ENCODE peak calls at places on chromosomes 3 and 15, in six cellular contexts. R, F, U, A, Y and G are unnamed samples.

GRCh38 chr3:75272708-75273107 is 391.4 kb upstream of the FRG2C start:
- DNase-seq in R (no peak), F (no peak), U (no peak), A (peak; percentile 16), Y (no peak), G (no peak)

GRCh38 chr3:109125902-109126301 is 8.0 kb upstream of the MORC1 start:
- DNase-seq in R (no peak), F (no peak), U (no peak), A (peak; percentile 19), Y (no peak), G (no peak)

GRCh38 chr15:64288999-64289398 is 67.0 kb downstream of the CSNK1G1 start:
- DNase-seq in R (no peak), F (no peak), U (no peak), A (no peak), Y (no peak), G (no peak)

GRCh38 chr3:56998081-56998529 is 62.4 kb upstream of the SPATA12 start:
- DNase-seq in R (no peak), F (no peak), U (no peak), A (no peak), Y (no peak), G (no peak)

GRCh38 chr3:73490453-73491311 is 134.1 kb downstream of the PDZRN3 start:
- DNase-seq in R (peak; percentile 76), F (no peak), U (peak; percentile 80), A (no peak), Y (no peak), G (no peak)

GRCh38 chr3:94234177-94234788 is 171.4 kb downstream of the NSUN3 start:
- DNase-seq in R (peak; percentile 14), F (peak; percentile 30), U (no peak), A (peak; percentile 70), Y (peak; percentile 36), G (peak; percentile 23)

GRCh38 chr3:41224120-41224806 is 25.0 kb downstream of the CTNNB1 start:
- DNase-seq in R (no peak), F (no peak), U (no peak), A (peak; percentile 44), Y (no peak), G (no peak)

GRCh38 chr15:39213385-39213840 is 367.5 kb upstream of the THBS1 start:
- DNase-seq in R (peak; percentile 51), F (no peak), U (no peak), A (peak; percentile 83), Y (no peak), G (no peak)

GRCh38 chr15:63374686-63375520 is 6.7 kb downstream of the CA12 start:
- DNase-seq in R (peak; percentile 20), F (no peak), U (peak; percentile 80), A (peak; percentile 53), Y (no peak), G (no peak)

GRCh38 chr3:71813704-71814103 is 28.8 kb upstream of the PROK2 start:
- DNase-seq in R (no peak), F (no peak), U (no peak), A (no peak), Y (no peak), G (no peak)

GRCh38 chr3:37926611-37927010 is 64.0 kb upstream of the VILL start:
- DNase-seq in R (no peak), F (no peak), U (no peak), A (no peak), Y (no peak), G (no peak)

GRCh38 chr15:97052526-97052925 is 722.0 kb downstream of the NR2F2 start:
- DNase-seq in R (no peak), F (no peak), U (no peak), A (no peak), Y (no peak), G (no peak)

GRCh38 chr3:67876261-67876660 is 221.8 kb upstream of the SUCLG2 start:
- DNase-seq in R (no peak), F (no peak), U (no peak), A (no peak), Y (no peak), G (no peak)

GRCh38 chr3:62727576-62727975 is 147.6 kb downstream of the CADPS start:
- DNase-seq in R (no peak), F (no peak), U (no peak), A (no peak), Y (no peak), G (no peak)

GRCh38 chr15:87207945-87208580 is 1048.5 kb downstream of the NTRK3 start:
- DNase-seq in R (no peak), F (no peak), U (no peak), A (peak; percentile 70), Y (no peak), G (no peak)

GRCh38 chr15:48859426-48859825 is 18.5 kb upstream of the EID1 start:
- DNase-seq in R (no peak), F (no peak), U (no peak), A (peak; percentile 52), Y (no peak), G (no peak)

GRCh38 chr3:42683875-42684593 is 1.3 kb upstream of the KLHL40 start:
- DNase-seq in R (no peak), F (no peak), U (no peak), A (peak; percentile 96), Y (peak; percentile 76), G (no peak)

GRCh38 chr15:52787549-52788098 is 2.5 kb downstream of the ONECUT1 start:
- DNase-seq in R (peak; percentile 40), F (no peak), U (no peak), A (no peak), Y (no peak), G (peak; percentile 14)

GRCh38 chr15:33149919-33150318 is 44.6 kb downstream of the FMN1 start:
- DNase-seq in R (no peak), F (no peak), U (no peak), A (peak; percentile 60), Y (no peak), G (no peak)

GRCh38 chr3:38157562-38157961 is 7.8 kb upstream of the OXSR1 start:
- DNase-seq in R (no peak), F (no peak), U (no peak), A (peak; percentile 83), Y (no peak), G (no peak)

GRCh38 chr3:10783360-10784346 is 32.4 kb upstream of the SLC6A11 start:
- DNase-seq in R (peak; percentile 19), F (peak; percentile 57), U (no peak), A (peak; percentile 78), Y (peak; percentile 40), G (no peak)

GRCh38 chr3:105610473-105610872 is 243.8 kb downstream of the ALCAM start:
- DNase-seq in R (peak; percentile 44), F (no peak), U (no peak), A (no peak), Y (no peak), G (no peak)

GRCh38 chr3:159273608-159274007 is 471.8 kb downstream of the MFSD1 start:
- DNase-seq in R (peak; percentile 38), F (peak; percentile 78), U (no peak), A (peak; percentile 68), Y (no peak), G (no peak)

GRCh38 chr3:157360044-157360443 is 76.6 kb upstream of the PTX3 start:
- DNase-seq in R (no peak), F (no peak), U (no peak), A (peak; percentile 94), Y (peak; percentile 68), G (no peak)

GRCh38 chr15:29938701-29939340 is 116.6 kb upstream of the TJP1 start:
- DNase-seq in R (no peak), F (peak; percentile 34), U (no peak), A (peak; percentile 52), Y (no peak), G (no peak)
- TF ChIP-seq CTCF in R (no peak), F (no peak), U (no peak), A (peak; percentile 56), Y (peak; percentile 13), G (no peak)

GRCh38 chr15:31840849-31841476 is 189.4 kb upstream of the CHRNA7 start:
- DNase-seq in R (no peak), F (no peak), U (no peak), A (peak; percentile 75), Y (no peak), G (no peak)

GRCh38 chr15:31839388-31839787 is 190.9 kb upstream of the CHRNA7 start:
- DNase-seq in R (no peak), F (no peak), U (no peak), A (no peak), Y (no peak), G (no peak)

GRCh38 chr15:31845791-31846190 is 184.5 kb upstream of the CHRNA7 start:
- DNase-seq in R (no peak), F (no peak), U (no peak), A (no peak), Y (no peak), G (no peak)

GRCh38 chr15:31842532-31843195 is 187.7 kb upstream of the CHRNA7 start:
- DNase-seq in R (no peak), F (no peak), U (no peak), A (no peak), Y (no peak), G (no peak)

DNA sequence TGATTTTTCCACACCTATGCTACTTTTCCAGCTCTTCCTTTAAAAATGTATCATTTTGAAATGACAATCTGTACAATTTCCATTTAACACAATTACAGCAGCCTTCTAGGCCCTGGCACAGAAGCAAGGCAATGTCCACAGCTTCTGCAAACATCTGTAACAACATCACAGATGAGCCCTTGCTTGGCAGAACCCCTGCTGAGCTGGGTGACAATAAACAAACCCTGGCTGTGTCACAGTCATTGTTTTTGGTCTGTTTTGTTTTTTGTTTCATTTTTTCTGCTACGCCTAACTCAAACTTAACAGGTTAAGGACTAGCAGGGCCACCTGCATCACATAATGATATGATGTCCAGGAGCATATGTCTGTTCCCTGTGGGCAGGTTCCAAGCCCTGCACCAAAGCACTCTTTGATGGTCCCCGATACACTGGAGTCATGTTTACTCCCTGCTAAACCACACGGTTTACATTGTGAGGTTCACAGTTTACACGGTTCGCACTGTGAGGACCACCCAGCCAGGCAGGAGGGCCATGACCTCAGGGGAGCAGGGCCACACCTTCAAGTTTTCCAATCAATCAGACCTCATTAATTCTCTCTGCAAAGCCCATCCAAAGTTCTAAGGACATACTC is 186.8 kb upstream of the CHRNA7 start:
- DNase-seq in R (no peak), F (no peak), U (no peak), A (no peak), Y (no peak), G (no peak)
- TF ChIP-seq CTCF in R (no peak), F (no peak), U (no peak), A (no peak), Y (no peak), G (no peak)

GRCh38 chr3:169660709-169661566 is 2.6 kb downstream of the MECOM start:
- DNase-seq in R (peak; percentile 63), F (peak; percentile 5), U (no peak), A (no peak), Y (no peak), G (no peak)

GRCh38 chr3:169659858-169660614 is 3.5 kb downstream of the MECOM start:
- DNase-seq in R (peak; percentile 70), F (peak; percentile 5), U (no peak), A (no peak), Y (no peak), G (no peak)

GRCh38 chr3:169661567-169662214 is 1.8 kb downstream of the MECOM start:
- DNase-seq in R (peak; percentile 60), F (peak; percentile 51), U (peak; percentile 81), A (peak; percentile 48), Y (no peak), G (peak; percentile 39)

GRCh38 chr3:169664034-169664820 is 715 bp upstream of the MECOM start:
- DNase-seq in R (peak; percentile 44), F (peak; percentile 44), U (peak; percentile 79), A (peak; percentile 22), Y (no peak), G (no peak)

GRCh38 chr3:169662215-169663070 is 1.1 kb downstream of the MECOM start:
- DNase-seq in R (peak; percentile 89), F (peak; percentile 89), U (peak; percentile 88), A (peak; percentile 73), Y (peak; percentile 53), G (peak; percentile 61)
- TF ChIP-seq CTCF in R (peak; percentile 70), F (peak; percentile 89), U (no peak), A (peak; percentile 67), Y (peak; percentile 45), G (peak; percentile 75)

GRCh38 chr15:23074684-23075083 is 35.3 kb upstream of the TUBGCP5 start:
- DNase-seq in R (no peak), F (no peak), U (no peak), A (no peak), Y (no peak), G (no peak)
- TF ChIP-seq CTCF in R (no peak), F (no peak), U (no peak), A (no peak), Y (no peak), G (no peak)